ENCODE peak calls at places on chromosomes 16 and 17, in four cellular contexts. Q, L, Z and P are unnamed samples.
A peak's percentile ranks its signal among the peaks of the same experiment; 100 is the strongest.

GRCh38 chr17:1597861-1598342 is 30.7 kb downstream of the SLC43A2 start:
- DNase-seq in L (no peak), Q (no peak), Z (no peak), P (no peak)

GRCh38 chr16:21611546-21612384 is 12.4 kb downstream of the METTL9 start:
- DNase-seq in Z (no peak), L (no peak), Q (no peak), P (peak; percentile 24)

GRCh38 chr17:70405492-70406220 is 236.3 kb downstream of the KCNJ2 start:
- DNase-seq in L (no peak), Z (no peak), Q (no peak), P (no peak)

GRCh38 chr17:68457168-68457538 is at the start of gene WIPI1:
- DNase-seq in Q (no peak), L (no peak), Z (no peak), P (no peak)

GRCh38 chr16:58102665-58103427 is 26.3 kb downstream of the CFAP20 start:
- DNase-seq in Q (no peak), L (no peak), Z (no peak), P (peak; percentile 64)

GRCh38 chr16:78461496-78461938 is 362.1 kb downstream of the WWOX start:
- DNase-seq in Q (no peak), L (peak; percentile 19), Z (no peak), P (no peak)

GRCh38 chr16:12340151-12340733 is 363.7 kb downstream of the SNX29 start:
- DNase-seq in L (no peak), Q (no peak), Z (no peak), P (peak; percentile 27)

GRCh38 chr17:8728991-8729390 is 15.6 kb downstream of the CCDC42 start:
- DNase-seq in Q (no peak), L (no peak), Z (no peak), P (no peak)